ENCODE peak calls at places on chromosomes 3 and 15, in ten cellular contexts. N is A549, Z is adrenal gland, E is lower leg skin, Q is transverse colon, G is ovary, Y is esophagus muscularis mucosa, P is suprapubic skin, O is spleen, X is K562. R is an unnamed sample.

GRCh38 chr3:133038731-133039398 is 674 bp downstream of the TMEM108 start:
- DNase-seq in X (peak), Y (no peak), E (no peak), P (no peak), O (no peak), Z (peak), G (no peak), Q (no peak), N (no peak), R (no peak)

GRCh38 chr15:74384566-74385441 is 17.4 kb upstream of the CYP11A1 start:
- DNase-seq in X (no peak), Q (peak), G (no peak), P (no peak), E (no peak), N (peak), O (peak), Z (no peak), Y (no peak), R (no peak)

GRCh38 chr15:98873441-98874218 is 134.0 kb downstream of the PGPEP1L start:
- DNase-seq in X (no peak), O (peak), Y (no peak), Q (no peak), P (no peak), Z (no peak), E (no peak), G (no peak), N (peak), R (no peak)

GRCh38 chr3:172125963-172126403 is 86.6 kb downstream of the FNDC3B start:
- DNase-seq in P (peak), N (no peak), Q (peak), Z (no peak), Y (no peak), E (peak), O (no peak), X (no peak), G (no peak), R (peak)

GRCh38 chr15:51750942-51751686 is at the start of gene TMOD2:
- DNase-seq in Z (peak), P (no peak), G (peak), N (peak), Y (peak), Q (peak), O (peak), X (peak), E (no peak), R (no peak)

GRCh38 chr3:2236203-2236602 is 137.5 kb downstream of the CNTN4 start:
- DNase-seq in P (no peak), N (no peak), G (no peak), X (no peak), Y (no peak), E (no peak), Z (no peak), Q (no peak), O (no peak), R (no peak)

GRCh38 chr3:20622304-20622703 is 436.3 kb upstream of the SGO1 start:
- DNase-seq in Q (no peak), P (no peak), X (no peak), Z (no peak), O (no peak), Y (no peak), G (no peak), N (no peak), E (no peak), R (no peak)

GRCh38 chr3:7813412-7813811 is 688.2 kb upstream of the LMCD1 start:
- DNase-seq in P (no peak), N (no peak), G (no peak), Z (no peak), Q (no peak), X (no peak), O (no peak), Y (no peak), E (no peak), R (no peak)

GRCh38 chr15:96225642-96226259 is 104.7 kb upstream of the NR2F2 start:
- DNase-seq in Y (no peak), Z (no peak), X (no peak), E (no peak), Q (no peak), O (no peak), N (no peak), G (no peak), P (no peak), R (no peak)

GRCh38 chr3:188207941-188208750 is 54.2 kb downstream of the LPP start:
- DNase-seq in Q (no peak), Y (no peak), X (no peak), N (no peak), E (no peak), O (no peak), G (no peak), P (no peak), Z (no peak), R (no peak)

GRCh38 chr3:64216706-64217105 is 8.6 kb downstream of the PRICKLE2 start:
- DNase-seq in O (no peak), Z (no peak), P (no peak), N (no peak), X (no peak), E (no peak), Q (no peak), G (no peak), Y (no peak), R (no peak)

GRCh38 chr3:114490829-114491228 is 197.0 kb downstream of the TIGIT start:
- DNase-seq in G (no peak), Q (no peak), Y (no peak), P (no peak), Z (no peak), E (no peak), O (no peak), N (no peak), X (no peak), R (no peak)

GRCh38 chr3:10224794-10225660 is 23.2 kb upstream of the TATDN2 start:
- DNase-seq in P (peak), G (no peak), Y (no peak), N (peak), Q (peak), Z (peak), E (peak), O (peak), X (peak), R (peak)

GRCh38 chr3:50604628-50605588 is 6.7 kb downstream of the CISH start:
- DNase-seq in Y (no peak), P (no peak), G (peak), X (no peak), N (no peak), Q (peak), O (peak), E (no peak), Z (peak), R (peak)

GRCh38 chr15:67164811-67165652 is 89.4 kb downstream of the AAGAB start:
- DNase-seq in X (no peak), O (no peak), Q (no peak), N (no peak), P (no peak), Z (peak), E (no peak), Y (no peak), G (peak), R (no peak)

GRCh38 chr3:134364936-134365765 is 9.1 kb downstream of the AMOTL2 start:
- DNase-seq in Q (no peak), E (no peak), O (peak), N (no peak), X (no peak), G (no peak), Z (peak), Y (no peak), P (peak), R (no peak)

GRCh38 chr3:108383306-108383705 is 87.0 kb downstream of the HHLA2 start:
- DNase-seq in N (no peak), E (no peak), Y (no peak), Q (no peak), P (no peak), Z (no peak), X (no peak), O (no peak), G (no peak), R (no peak)

GRCh38 chr3:177810162-177810623 is 612.9 kb upstream of the TBL1XR1 start:
- DNase-seq in E (no peak), P (no peak), N (peak), X (no peak), O (no peak), Y (no peak), Z (no peak), Q (no peak), G (no peak), R (no peak)

GRCh38 chr3:54891540-54891897 is 36.3 kb downstream of the LRTM1 start:
- DNase-seq in N (peak), O (peak), X (peak), P (peak), Q (peak), E (peak), Y (peak), Z (peak), G (peak), R (peak)

GRCh38 chr15:90902656-90902995 is 476 bp upstream of the MAN2A2 start:
- DNase-seq in P (no peak), N (no peak), X (peak), Z (no peak), E (no peak), Y (no peak), G (no peak), O (no peak), Q (no peak), R (no peak)

GRCh38 chr3:157810924-157811718 is 295.1 kb downstream of the SHOX2 start:
- DNase-seq in Y (no peak), Z (peak), O (no peak), E (no peak), Q (no peak), X (no peak), N (no peak), G (no peak), P (no peak), R (no peak)

GRCh38 chr15:97691799-97692198 is 268.7 kb upstream of the ARRDC4 start:
- DNase-seq in Y (no peak), N (peak), P (no peak), X (no peak), O (no peak), Z (no peak), E (no peak), Q (peak), G (no peak), R (no peak)

GRCh38 chr3:16609927-16610580 is 4.8 kb upstream of the DAZL start:
- DNase-seq in N (no peak), P (no peak), X (no peak), G (no peak), Q (no peak), Z (peak), E (no peak), O (no peak), Y (no peak), R (peak)

GRCh38 chr15:74750759-74751158 is 2.1 kb downstream of the CYP1A2 start:
- DNase-seq in P (no peak), Y (no peak), G (no peak), X (no peak), E (no peak), O (no peak), Q (no peak), N (no peak), Z (no peak), R (no peak)

GRCh38 chr3:11582123-11582968 is 61.4 kb downstream of the VGLL4 start:
- DNase-seq in E (peak), O (no peak), P (no peak), Q (peak), N (no peak), X (no peak), G (peak), Y (no peak), Z (peak), R (peak)

GRCh38 chr3:100216713-100217112 is 44.1 kb upstream of the TBC1D23 start:
- DNase-seq in Y (no peak), O (no peak), G (no peak), P (no peak), Z (no peak), N (no peak), X (no peak), Q (no peak), E (no peak), R (no peak)

GRCh38 chr3:182524711-182525401 is 268.4 kb upstream of the ATP11B start:
- DNase-seq in G (no peak), N (no peak), Y (peak), P (no peak), X (no peak), O (no peak), E (peak), Q (no peak), Z (peak), R (no peak)

GRCh38 chr3:135567223-135567622 is 398.3 kb upstream of the PPP2R3A start:
- DNase-seq in Y (peak), Z (no peak), O (no peak), X (no peak), P (no peak), N (no peak), Q (no peak), G (no peak), E (no peak), R (no peak)

GRCh38 chr3:105899528-105899927 is 30.7 kb upstream of the CBLB start:
- DNase-seq in Z (no peak), X (no peak), N (peak), Q (no peak), E (no peak), G (no peak), P (no peak), O (no peak), Y (no peak), R (no peak)

GRCh38 chr3:134260984-134261383 is 10.3 kb upstream of the RYK start:
- DNase-seq in Q (no peak), P (no peak), N (no peak), Z (no peak), X (no peak), Y (no peak), O (no peak), G (no peak), E (no peak), R (no peak)

GRCh38 chr3:123302961-123303360 is 101.2 kb downstream of the SEC22A start:
- DNase-seq in Z (no peak), X (no peak), P (no peak), Q (no peak), Y (no peak), E (no peak), O (peak), N (no peak), G (no peak), R (no peak)

GRCh38 chr3:73389104-73389809 is 235.5 kb downstream of the PDZRN3 start:
- DNase-seq in E (no peak), N (no peak), O (no peak), X (no peak), Z (no peak), Y (no peak), Q (no peak), G (no peak), P (no peak), R (no peak)

GRCh38 chr3:5197022-5197421 is 9.5 kb downstream of the EDEM1 start:
- DNase-seq in N (no peak), Y (no peak), O (no peak), P (no peak), E (no peak), X (no peak), G (no peak), Z (no peak), Q (no peak), R (no peak)

DNA sequence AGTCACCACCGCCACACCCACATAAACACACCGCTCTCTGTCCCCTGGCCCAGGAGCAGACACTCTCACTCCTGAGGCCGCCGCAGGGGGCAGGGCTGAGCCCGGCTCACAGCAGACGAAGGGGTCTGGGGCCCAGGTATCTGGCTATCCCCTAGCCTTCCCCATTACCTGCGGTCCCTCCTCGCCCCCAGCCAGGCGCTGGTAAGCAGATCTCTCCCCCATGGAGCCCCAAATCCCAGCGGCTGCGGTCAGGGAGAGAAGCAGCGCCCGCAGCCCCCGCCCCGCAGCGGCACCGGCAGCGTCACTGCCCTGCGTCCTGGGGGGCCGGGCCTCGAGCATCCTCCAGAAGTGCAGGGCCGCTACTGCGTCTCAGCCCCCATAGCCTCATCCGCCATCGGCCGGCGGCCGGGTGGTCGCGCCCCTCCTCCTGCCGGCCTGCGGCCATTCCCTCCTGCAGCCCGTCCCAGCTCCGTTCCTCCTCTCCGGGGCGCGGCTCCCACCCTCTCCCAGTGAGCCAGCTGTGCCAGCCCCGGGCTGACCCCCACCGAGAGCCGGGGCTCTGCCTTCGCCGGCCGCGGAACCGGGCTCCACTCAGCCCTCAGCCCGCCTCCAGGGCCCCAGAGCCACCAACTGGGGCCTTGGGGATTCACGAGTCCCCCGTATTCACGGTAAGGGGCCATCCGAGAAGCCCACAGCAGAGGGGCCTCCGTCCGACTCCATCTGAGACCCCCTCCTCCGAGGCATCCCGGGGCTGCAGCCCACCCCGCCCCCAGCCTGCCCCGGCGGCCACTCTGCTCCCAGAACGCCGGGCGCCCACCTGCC is 13.1 kb downstream of the TNK2 start:
- DNase-seq in Z (no peak), O (peak), N (peak), X (peak), Q (peak), G (no peak), P (no peak), E (no peak), Y (no peak), R (no peak)
- TF ChIP-seq POLR2A in Z (no peak), O (no peak), N (no peak), X (no peak), Q (no peak), G (no peak), P (no peak), E (no peak), Y (no peak), R (no peak)

DNA sequence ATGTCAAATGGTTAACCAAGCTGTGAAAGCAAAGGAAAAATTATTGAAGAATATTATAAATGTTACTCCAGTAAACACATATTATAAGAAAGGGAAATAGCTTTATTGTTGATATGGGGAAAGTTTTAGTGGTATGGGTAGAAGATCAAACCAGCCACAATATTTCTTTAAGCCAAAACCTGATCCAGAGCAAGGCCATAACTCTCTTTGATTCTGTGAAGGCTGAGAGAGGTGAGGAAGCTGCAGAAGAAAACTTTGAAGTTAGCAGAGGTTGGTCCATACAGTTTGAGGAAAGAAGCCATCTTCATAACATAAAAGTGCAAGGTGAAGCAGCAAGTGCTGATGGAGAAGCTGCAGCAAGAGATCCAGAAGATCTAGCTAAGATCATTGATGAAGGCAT is 54.8 kb downstream of the LYZL4 start:
- DNase-seq in E (no peak), P (no peak), G (no peak), Q (no peak), Z (no peak), Y (no peak), N (no peak), X (no peak), O (no peak), R (no peak)
- TF ChIP-seq POLR2A in E (no peak), P (no peak), G (no peak), Q (no peak), Z (no peak), Y (no peak), N (no peak), X (no peak), O (no peak), R (no peak)

DNA sequence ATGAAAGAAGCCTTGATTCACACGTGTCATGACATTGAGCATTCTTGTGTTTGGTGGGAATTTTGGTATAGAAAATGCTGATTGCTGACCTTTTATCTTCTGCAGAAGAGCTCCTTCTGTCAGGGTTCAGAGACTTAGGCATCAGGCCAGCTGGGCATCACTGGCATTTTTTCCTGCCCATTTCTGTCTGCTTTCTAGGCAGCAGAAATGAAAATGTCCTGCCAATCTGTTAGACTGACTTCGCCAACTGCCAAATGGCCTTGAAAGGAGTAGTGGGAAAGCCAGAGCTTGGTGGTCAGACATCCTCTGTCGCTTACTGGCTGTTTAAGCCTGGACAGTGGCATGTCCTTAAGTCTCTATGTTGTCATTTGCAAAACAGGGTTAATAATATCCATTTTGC is 57.4 kb downstream of the EEFSEC start:
- DNase-seq in P (peak), Q (no peak), Z (no peak), N (no peak), O (no peak), Y (no peak), E (no peak), G (no peak), X (no peak), R (no peak)
- TF ChIP-seq POLR2A in P (no peak), Q (no peak), Z (no peak), N (no peak), O (no peak), Y (no peak), E (no peak), G (no peak), X (no peak), R (no peak)

DNA sequence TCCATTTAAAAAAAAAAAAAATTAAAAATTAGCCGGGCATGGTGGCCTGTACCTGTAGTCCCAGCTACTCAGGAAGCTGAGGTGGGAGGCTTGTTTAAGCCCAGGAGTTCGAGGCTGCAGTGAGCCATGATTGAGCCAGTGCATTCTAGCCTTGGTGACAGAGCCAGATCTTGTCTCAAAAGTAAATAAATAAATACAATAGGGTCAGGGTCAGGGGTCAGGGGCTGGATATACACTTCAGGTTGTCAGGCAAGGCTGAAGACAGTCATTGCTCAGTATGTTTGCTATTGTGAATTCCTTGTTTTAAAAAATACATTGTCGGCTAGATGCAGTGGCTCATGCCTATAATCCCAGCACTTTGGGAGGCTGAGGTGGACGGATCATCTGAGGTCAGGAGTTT is 8.1 kb upstream of the TKT start:
- DNase-seq in G (no peak), N (no peak), X (no peak), Y (no peak), O (no peak), E (no peak), Q (no peak), Z (no peak), P (no peak), R (no peak)
- TF ChIP-seq POLR2A in G (no peak), N (no peak), X (no peak), Y (no peak), O (no peak), E (no peak), Q (no peak), Z (no peak), P (no peak), R (no peak)

GRCh38 chr3:13281657-13282527 is 138.2 kb downstream of the NUP210 start:
- DNase-seq in X (peak), G (no peak), Q (peak), Z (peak), Y (no peak), E (no peak), O (peak), N (peak), P (no peak), R (no peak)
- TF ChIP-seq POLR2A in X (no peak), G (no peak), Q (peak), Z (no peak), Y (no peak), E (no peak), O (no peak), N (no peak), P (no peak), R (peak)

DNA sequence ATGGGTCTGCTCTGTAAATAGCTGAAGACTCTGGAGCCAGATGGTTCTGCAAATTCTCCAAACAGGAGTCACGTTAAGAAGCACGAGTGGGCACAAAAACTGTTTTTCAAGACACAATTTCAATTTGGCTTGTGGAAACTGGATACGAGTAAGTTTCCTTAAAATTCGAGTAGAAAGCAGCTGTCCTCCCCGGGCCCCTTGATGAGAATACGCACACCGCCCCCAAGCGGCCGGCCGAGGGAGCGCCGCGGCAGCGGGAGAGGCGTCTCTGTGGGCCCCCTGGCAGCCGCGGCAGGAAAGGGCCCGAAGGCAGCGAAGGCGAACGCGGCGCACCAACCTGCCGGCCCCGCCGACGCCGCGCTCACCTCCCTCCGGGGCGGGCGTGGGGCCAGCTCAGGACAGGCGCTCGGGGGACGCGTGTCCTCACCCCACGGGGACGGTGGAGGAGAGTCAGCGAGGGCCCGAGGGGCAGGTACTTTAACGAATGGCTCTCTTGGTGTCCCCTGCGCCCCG is 706 bp upstream of the THBS1 start:
- DNase-seq in Z (peak), G (peak), O (peak), N (peak), Y (peak), X (peak), Q (peak), E (peak), P (peak), R (peak)
- TF ChIP-seq POLR2A in Z (no peak), G (no peak), O (no peak), N (no peak), Y (no peak), X (no peak), Q (no peak), E (no peak), P (no peak), R (no peak)

GRCh38 chr15:44726568-44727461 is 9.5 kb upstream of the TRIM69 start:
- DNase-seq in Z (peak), X (peak), P (no peak), O (no peak), G (no peak), E (peak), N (peak), Q (peak), Y (no peak), R (peak)
- TF ChIP-seq POLR2A in Z (peak), X (peak), P (no peak), O (peak), G (no peak), E (no peak), N (peak), Q (peak), Y (peak), R (peak)

R was measured in gastrocnemius medialis.